ENCODE peak calls at places on chromosomes 11 and 22, in six cellular contexts. K, X, W, R, L and P are unnamed samples.

GRCh38 chr11:213111-213510 is 5.6 kb downstream of the RIC8A start:
- DNase-seq in K (no peak), X (no peak), W (no peak), R (no peak), L (no peak), P (no peak)

GRCh38 chr11:35963911-35964310 is 20.0 kb downstream of the LDLRAD3 start:
- DNase-seq in K (no peak), X (peak), W (no peak), R (no peak), L (no peak), P (no peak)

GRCh38 chr11:17554487-17554886 is 7.4 kb downstream of the OTOG start:
- DNase-seq in K (no peak), X (no peak), W (no peak), R (no peak), L (no peak), P (no peak)

GRCh38 chr11:118572914-118573550 is 823 bp downstream of the ARCN1 start:
- DNase-seq in K (peak), X (no peak), W (no peak), R (no peak), L (no peak), P (peak)

GRCh38 chr11:35786918-35787557 is 124.5 kb downstream of the TRIM44 start:
- DNase-seq in K (no peak), X (peak), W (no peak), R (no peak), L (no peak), P (no peak)

GRCh38 chr22:29689872-29690213 is 30.0 kb upstream of the CABP7 start:
- DNase-seq in K (peak), X (peak), W (peak), R (peak), L (no peak), P (peak)

GRCh38 chr11:12242071-12242672 is 131.8 kb downstream of the MICAL2 start:
- DNase-seq in K (no peak), X (no peak), W (peak), R (no peak), L (no peak), P (no peak)

GRCh38 chr11:57751676-57752253 is at the start of gene BTBD18:
- DNase-seq in K (peak), X (peak), W (no peak), R (no peak), L (no peak), P (no peak)

GRCh38 chr11:73334244-73335203 is 26.4 kb downstream of the ARHGEF17 start:
- DNase-seq in K (no peak), X (peak), W (no peak), R (no peak), L (no peak), P (no peak)

GRCh38 chr22:50007057-50007511 is 5.5 kb downstream of the IL17REL start:
- DNase-seq in K (peak), X (no peak), W (no peak), R (no peak), L (no peak), P (no peak)

GRCh38 chr22:23098718-23099524 is 28.6 kb downstream of the GNAZ start:
- DNase-seq in K (peak), X (peak), W (no peak), R (no peak), L (no peak), P (no peak)

GRCh38 chr11:76626921-76627391 is 43.6 kb downstream of the LRRC32 start:
- DNase-seq in K (no peak), X (no peak), W (no peak), R (no peak), L (no peak), P (no peak)

GRCh38 chr22:50040717-50041116 is 17.4 kb downstream of the TTLL8 start:
- DNase-seq in K (no peak), X (no peak), W (no peak), R (no peak), L (no peak), P (no peak)

GRCh38 chr22:45484742-45485141 is 17.9 kb upstream of the FBLN1 start:
- DNase-seq in K (no peak), X (no peak), W (no peak), R (no peak), L (no peak), P (no peak)

GRCh38 chr11:129888451-129888850 is 6.9 kb downstream of the NFRKB start:
- DNase-seq in K (no peak), X (no peak), W (peak), R (no peak), L (peak), P (peak)

GRCh38 chr22:39463931-39464390 is 7.1 kb downstream of the MGAT3 start:
- DNase-seq in K (no peak), X (peak), W (no peak), R (no peak), L (no peak), P (no peak)

GRCh38 chr11:72899238-72899637 is 85.0 kb downstream of the ATG16L2 start:
- DNase-seq in K (no peak), X (no peak), W (no peak), R (no peak), L (no peak), P (no peak)